ENCODE peak calls at places on chromosome 6, in five cellular contexts. N is epithelial cell of prostate, Z is ecto neural progenitor cell, F is germinal center, M is SHP77 treated with DMSO at 0.1 percent for 48 hours. U is an unnamed sample.

GRCh38 chr6:6483168-6483567 is 105.4 kb upstream of the LY86 start:
- DNase-seq in N (no peak), Z (no peak), F (no peak), M (no peak), U (no peak)

GRCh38 chr6:107698146-107698545 is 126.0 kb downstream of the SCML4 start:
- DNase-seq in N (no peak), Z (no peak), F (no peak), M (no peak), U (no peak)

GRCh38 chr6:44740566-44741120 is 353.1 kb downstream of the CDC5L start:
- DNase-seq in N (no peak), Z (no peak), F (no peak), M (no peak), U (no peak)

GRCh38 chr6:85864453-85865401 is 222.0 kb upstream of the SYNCRIP start:
- DNase-seq in N (peak), Z (no peak), F (no peak), M (no peak), U (no peak)

GRCh38 chr6:76222189-76222588 is 149.7 kb upstream of the IMPG1 start:
- DNase-seq in N (no peak), Z (no peak), F (no peak), M (no peak), U (no peak)

GRCh38 chr6:170420791-170421776 is 114.5 kb downstream of the FAM120B start:
- DNase-seq in N (no peak), Z (no peak), F (no peak), M (no peak), U (no peak)

GRCh38 chr6:36634317-36634716 is 40.2 kb downstream of the SRSF3 start:
- DNase-seq in N (no peak), Z (no peak), F (no peak), M (no peak), U (no peak)

GRCh38 chr6:42896178-42896719 is 16.8 kb downstream of the RPL7L1 start:
- DNase-seq in N (no peak), Z (no peak), F (no peak), M (no peak), U (no peak)

GRCh38 chr6:337782-338464 is 45.6 kb downstream of the DUSP22 start:
- DNase-seq in N (no peak), Z (no peak), F (no peak), M (no peak), U (no peak)

U was measured in keratinocyte.